ENCODE peak calls at places on chromosomes 6 and 20, in ten cellular contexts. B is heart right ventricle; C is fibroblast of lung; Y is left ventricle myocardium inferior; E is ovary; P is mammary epithelial cell; U is CD8-positive, alpha-beta T cell; J is hepatocyte; R is RWPE1; H is naive thymus-derived CD4-positive, alpha-beta T cell. D is an unnamed sample.

GRCh38 chr20:52493177-52493711 is 301.7 kb upstream of the ZFP64 start:
- DNase-seq in E (no peak), C (peak), Y (no peak), B (no peak), H (no peak), U (no peak), J (peak), P (no peak), R (no peak), D (no peak)

GRCh38 chr6:12238191-12238590 is 52.0 kb upstream of the EDN1 start:
- DNase-seq in R (no peak), P (no peak), U (no peak), C (no peak), J (no peak), E (no peak), H (no peak), Y (no peak), B (no peak), D (no peak)

GRCh38 chr6:22250486-22250885 is 46.4 kb downstream of the PRL start:
- DNase-seq in R (no peak), P (no peak), B (no peak), Y (no peak), C (no peak), J (peak), U (no peak), E (no peak), H (no peak), D (no peak)

GRCh38 chr6:151301547-151301946 is 61.8 kb downstream of the AKAP12 start:
- DNase-seq in E (no peak), C (no peak), J (no peak), R (no peak), U (no peak), H (no peak), B (no peak), P (no peak), Y (no peak), D (no peak)

GRCh38 chr6:33987531-33988021 is 158.3 kb downstream of the GRM4 start:
- DNase-seq in H (no peak), U (no peak), E (no peak), B (no peak), P (no peak), C (no peak), R (no peak), J (peak), Y (no peak), D (no peak)

GRCh38 chr6:152983637-152984386 is 971 bp upstream of the FBXO5 start:
- DNase-seq in C (peak), R (peak), P (peak), J (peak), H (no peak), E (peak), U (peak), Y (peak), B (peak), D (peak)

GRCh38 chr6:52524921-52525320 is 51.9 kb downstream of the TRAM2 start:
- DNase-seq in C (no peak), J (no peak), H (no peak), B (no peak), P (no peak), E (no peak), R (no peak), Y (no peak), U (no peak), D (no peak)

GRCh38 chr6:46170357-46171289 is at the start of gene ENPP5:
- DNase-seq in H (peak), U (peak), J (peak), C (peak), P (peak), R (peak), B (peak), Y (peak), E (peak), D (peak)

GRCh38 chr6:151497935-151498726 is 4.3 kb downstream of the CCDC170 start:
- DNase-seq in E (no peak), Y (no peak), H (no peak), J (no peak), C (no peak), P (peak), R (no peak), U (no peak), B (no peak), D (no peak)

GRCh38 chr6:127514396-127515227 is 4.5 kb downstream of the MTCL3 start:
- DNase-seq in U (no peak), C (peak), H (no peak), B (peak), Y (peak), R (no peak), J (peak), P (peak), E (peak), D (no peak)

GRCh38 chr20:1163105-1163504 is 21.7 kb downstream of the TMEM74B start:
- DNase-seq in H (no peak), R (no peak), P (no peak), C (no peak), U (no peak), Y (no peak), J (no peak), E (no peak), B (no peak), D (no peak)

GRCh38 chr6:96613291-96613999 is 50.5 kb downstream of the FHL5 start:
- DNase-seq in U (no peak), C (no peak), Y (no peak), H (no peak), J (no peak), B (no peak), R (no peak), P (no peak), E (no peak), D (no peak)

GRCh38 chr20:41398408-41398807 is 31.8 kb upstream of the EMILIN3 start:
- DNase-seq in J (peak), B (no peak), U (no peak), P (no peak), H (no peak), R (no peak), Y (peak), E (peak), C (no peak), D (no peak)

GRCh38 chr6:41940759-41941279 is 789 bp downstream of the CCND3 start:
- DNase-seq in R (peak), B (peak), C (peak), E (peak), U (peak), P (peak), Y (peak), J (peak), H (peak), D (peak)

GRCh38 chr6:39887692-39888450 is 46.4 kb downstream of the MOCS1 start:
- DNase-seq in E (peak), Y (peak), C (peak), P (no peak), J (peak), B (peak), R (no peak), U (no peak), H (no peak), D (peak)
- H3K27ac ChIP-seq in E (peak), Y (peak), C (peak), P (no peak), J (peak), B (peak), R (no peak), U (no peak), H (no peak), D (peak)

GRCh38 chr6:81451787-81452186 is 300.7 kb downstream of the TENT5A start:
- DNase-seq in J (peak), H (no peak), C (peak), B (no peak), U (no peak), P (peak), Y (no peak), E (no peak), R (peak), D (no peak)
- H3K27ac ChIP-seq in J (peak), H (no peak), C (no peak), B (no peak), U (no peak), P (no peak), Y (no peak), E (no peak), R (no peak), D (no peak)

GRCh38 chr6:39217177-39217864 is 12.0 kb downstream of the KCNK5 start:
- DNase-seq in J (no peak), C (no peak), B (no peak), U (no peak), H (no peak), P (no peak), R (no peak), E (no peak), Y (no peak), D (peak)
- H3K27ac ChIP-seq in J (peak), C (no peak), B (no peak), U (no peak), H (no peak), P (no peak), R (no peak), E (no peak), Y (no peak), D (no peak)

DNA sequence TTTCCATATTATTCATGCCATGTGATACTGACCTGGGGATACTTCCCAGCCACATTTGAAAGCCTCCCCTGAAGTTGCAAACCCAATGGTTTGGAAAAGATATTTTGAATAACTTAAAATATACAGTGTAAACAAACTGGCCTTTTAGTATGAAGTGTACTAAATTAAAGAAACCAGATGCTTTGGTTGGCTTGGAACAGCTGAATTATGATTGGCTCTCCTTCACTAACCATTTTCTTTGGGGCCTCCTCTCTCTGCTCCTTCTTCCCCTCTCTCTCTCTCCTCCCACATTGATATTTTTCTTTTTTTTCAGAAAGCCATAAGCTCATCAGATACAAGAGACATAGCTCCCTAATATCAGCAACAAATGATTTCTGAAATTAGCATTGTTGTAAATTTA is 166.6 kb downstream of the MTFR2 start:
- DNase-seq in U (no peak), H (no peak), R (no peak), P (no peak), C (no peak), B (no peak), E (no peak), Y (no peak), J (no peak), D (no peak)
- H3K27ac ChIP-seq in U (no peak), H (no peak), R (no peak), P (no peak), C (no peak), B (no peak), E (no peak), Y (peak), J (no peak), D (no peak)

GRCh38 chr6:3841711-3842565 is 7.2 kb upstream of the FAM50B start:
- DNase-seq in P (peak), E (no peak), B (no peak), J (no peak), C (peak), H (no peak), Y (no peak), U (no peak), R (peak), D (no peak)
- H3K27ac ChIP-seq in P (no peak), E (no peak), B (no peak), J (peak), C (peak), H (no peak), Y (no peak), U (no peak), R (peak), D (peak)

DNA sequence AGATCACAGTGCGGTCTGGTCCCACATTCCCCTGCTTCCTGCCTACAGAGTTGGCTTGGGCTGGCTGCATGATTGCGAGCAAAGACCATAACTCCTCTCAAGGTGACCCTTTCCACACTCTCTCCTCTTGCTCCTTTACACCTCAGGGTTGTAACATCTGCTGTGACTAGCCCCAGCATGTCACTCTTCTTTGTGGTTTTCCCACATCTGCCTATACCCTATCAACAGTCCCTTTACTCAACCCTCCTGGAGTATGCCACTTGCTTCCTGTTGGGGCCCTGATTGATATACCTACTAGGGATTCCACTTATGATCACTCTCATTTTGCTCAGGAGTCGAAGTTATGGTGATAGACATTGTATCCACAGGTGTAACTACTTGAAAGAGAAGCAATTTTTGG is 58.9 kb upstream of the SGK1 start:
- DNase-seq in P (no peak), B (no peak), J (no peak), H (no peak), U (no peak), R (no peak), Y (no peak), C (no peak), E (no peak), D (no peak)
- H3K27ac ChIP-seq in P (no peak), B (no peak), J (no peak), H (no peak), U (no peak), R (no peak), Y (no peak), C (no peak), E (no peak), D (no peak)

GRCh38 chr20:53848304-53848703 is 222.1 kb downstream of the BCAS1 start:
- DNase-seq in H (no peak), R (no peak), B (no peak), U (no peak), C (no peak), Y (no peak), E (no peak), P (no peak), J (no peak), D (no peak)
- H3K27ac ChIP-seq in H (no peak), R (no peak), B (no peak), U (no peak), C (no peak), Y (no peak), E (no peak), P (no peak), J (no peak), D (no peak)

GRCh38 chr6:166949533-166950442 is 6.6 kb downstream of the RNASET2 start:
- DNase-seq in U (no peak), B (no peak), J (no peak), C (no peak), H (no peak), P (no peak), Y (no peak), E (no peak), R (no peak), D (no peak)
- H3K27ac ChIP-seq in U (peak), B (no peak), J (no peak), C (no peak), H (peak), P (no peak), Y (peak), E (no peak), R (no peak), D (no peak)

GRCh38 chr6:31865205-31866118 is 2.8 kb upstream of the NEU1 start:
- DNase-seq in R (no peak), Y (no peak), J (peak), U (no peak), C (peak), B (no peak), H (no peak), E (no peak), P (no peak), D (no peak)
- H3K27ac ChIP-seq in R (peak), Y (no peak), J (peak), U (no peak), C (no peak), B (no peak), H (no peak), E (no peak), P (no peak), D (no peak)